ENCODE peak calls at places on chromosomes 13 and 19, in five cellular contexts. J, T, D, L and K are unnamed samples.

GRCh38 chr13:78323848-78324247 is 279.5 kb downstream of the POU4F1 start:
- DNase-seq in T (no peak), J (peak; percentile 21), D (no peak), L (no peak), K (peak; percentile 50)

GRCh38 chr19:38317104-38317612 is 1.4 kb upstream of the YIF1B start:
- DNase-seq in T (no peak), L (no peak), J (no peak), D (no peak), K (no peak)

GRCh38 chr13:23799945-23800344 is 89.3 kb downstream of the MIPEP start:
- DNase-seq in J (no peak), T (no peak), L (no peak), D (no peak), K (no peak)

GRCh38 chr13:101623469-101624209 is 171.2 kb downstream of the ITGBL1 start:
- DNase-seq in D (no peak), J (no peak), T (no peak), L (no peak), K (peak; percentile 59)

GRCh38 chr13:26811636-26812035 is 51.0 kb upstream of the GPR12 start:
- DNase-seq in J (no peak), L (no peak), D (no peak), T (no peak), K (no peak)

GRCh38 chr19:13705928-13706447 is 58.3 kb upstream of the MRI1 start:
- DNase-seq in J (no peak), T (no peak), D (no peak), L (no peak), K (no peak)

GRCh38 chr19:50233308-50233910 is 30.0 kb downstream of the MYH14 start:
- DNase-seq in J (no peak), L (no peak), D (no peak), T (no peak), K (no peak)

GRCh38 chr19:33767898-33768413 is 28.7 kb upstream of the KCTD15 start:
- DNase-seq in L (no peak), D (no peak), T (no peak), J (no peak), K (no peak)

GRCh38 chr19:12722566-12723382 is 958 bp downstream of the TNPO2 start:
- DNase-seq in L (peak; percentile 97), T (peak; percentile 81), D (peak; percentile 99), J (peak; percentile 99), K (peak; percentile 100)

GRCh38 chr19:1081301-1082164 is 13.6 kb downstream of the POLR2E start:
- DNase-seq in L (no peak), J (no peak), D (peak; percentile 52), T (no peak), K (no peak)

GRCh38 chr19:30253581-30253996 is 118.6 kb upstream of the ZNF536 start:
- DNase-seq in L (no peak), J (no peak), D (no peak), T (peak; percentile 19), K (no peak)

GRCh38 chr19:17107546-17108452 is 32.2 kb downstream of the MYO9B start:
- DNase-seq in T (peak; percentile 93), L (peak; percentile 93), J (peak; percentile 91), D (peak; percentile 96), K (peak; percentile 99)

GRCh38 chr13:22594041-22594440 is 586.7 kb upstream of the SGCG start:
- DNase-seq in J (no peak), L (no peak), D (no peak), T (no peak), K (no peak)

GRCh38 chr19:45075215-45076028 is 856 bp downstream of the ZNF296 start:
- DNase-seq in T (no peak), D (peak; percentile 77), L (peak; percentile 73), J (no peak), K (peak; percentile 82)

GRCh38 chr19:4711211-4711610 is 12.4 kb downstream of the DPP9 start:
- DNase-seq in T (no peak), D (no peak), L (no peak), J (no peak), K (no peak)

GRCh38 chr19:6963259-6963852 is 57.9 kb downstream of the MBD3L2B start:
- DNase-seq in L (no peak), T (no peak), D (no peak), J (no peak), K (no peak)

GRCh38 chr19:6416658-6417405 is 7.8 kb downstream of the KHSRP start:
- DNase-seq in D (no peak), L (no peak), T (no peak), J (no peak), K (no peak)

GRCh38 chr19:49468746-49469447 is 5.1 kb upstream of the FLT3LG start:
- DNase-seq in D (peak; percentile 89), J (no peak), T (no peak), L (peak; percentile 76), K (peak; percentile 68)

GRCh38 chr19:18156841-18157464 is 4.0 kb downstream of the PIK3R2 start:
- DNase-seq in L (peak; percentile 79), J (peak; percentile 70), D (peak; percentile 95), T (no peak), K (peak; percentile 97)

GRCh38 chr13:41645313-41645712 is 188.0 kb downstream of the RGCC start:
- DNase-seq in J (peak; percentile 88), T (peak; percentile 84), L (peak; percentile 44), D (no peak), K (peak; percentile 61)

GRCh38 chr13:75480691-75481175 is 1.2 kb downstream of the TBC1D4 start:
- DNase-seq in J (peak; percentile 50), T (no peak), D (peak; percentile 51), L (peak; percentile 45), K (peak; percentile 59)

GRCh38 chr13:45207319-45207718 is 6.5 kb upstream of the KCTD4 start:
- DNase-seq in T (no peak), D (no peak), L (no peak), J (no peak), K (peak; percentile 26)

GRCh38 chr13:26019881-26020535 is 31.8 kb downstream of the SHISA2 start:
- DNase-seq in D (no peak), J (peak; percentile 91), T (peak; percentile 52), L (no peak), K (peak; percentile 43)

GRCh38 chr19:16330368-16330801 is 5.8 kb downstream of the KLF2 start:
- DNase-seq in D (peak; percentile 88), T (no peak), J (peak; percentile 84), L (peak; percentile 75), K (peak; percentile 95)

GRCh38 chr19:35557539-35558399 is 5.7 kb downstream of the ATP4A start:
- DNase-seq in J (peak; percentile 25), D (peak; percentile 70), L (peak; percentile 68), T (no peak), K (no peak)

GRCh38 chr13:43664700-43665191 is 122.0 kb downstream of the ENOX1 start:
- DNase-seq in T (peak; percentile 41), D (no peak), L (no peak), J (peak; percentile 57), K (peak; percentile 21)

GRCh38 chr19:13302521-13303270 is 152.5 kb downstream of the IER2 start:
- DNase-seq in L (no peak), D (no peak), J (no peak), T (no peak), K (no peak)

GRCh38 chr19:29268103-29268502 is 55.2 kb upstream of the UQCRFS1 start:
- DNase-seq in J (no peak), T (no peak), L (no peak), D (no peak), K (no peak)

GRCh38 chr19:41626877-41627276 is at the start of gene CEACAM4:
- DNase-seq in L (no peak), T (no peak), D (peak; percentile 56), J (no peak), K (no peak)
- TF ChIP-seq CTCF in L (no peak), T (no peak), D (no peak), J (no peak), K (no peak)

DNA sequence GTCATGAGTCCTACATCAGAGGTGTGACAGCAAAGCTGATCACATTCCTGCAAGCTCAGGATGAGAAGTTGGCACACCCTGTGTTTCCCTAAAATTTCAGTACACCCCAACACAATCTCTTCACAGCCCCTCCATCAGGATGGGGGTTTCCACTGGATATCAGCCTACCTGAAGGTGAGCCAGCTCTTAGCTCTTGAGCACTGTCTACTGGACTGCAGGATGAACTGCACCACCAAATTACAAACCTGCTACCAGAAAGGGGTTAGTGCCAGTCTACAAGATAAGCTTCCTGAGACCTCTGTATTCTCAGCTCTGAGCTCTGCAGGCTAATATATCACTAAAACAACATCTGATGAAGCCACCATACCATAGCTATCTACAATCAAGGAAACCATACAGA is 1616.2 kb upstream of the SPRY2 start:
- DNase-seq in D (no peak), T (no peak), J (no peak), L (no peak), K (no peak)
- TF ChIP-seq CTCF in D (no peak), T (no peak), J (no peak), L (no peak), K (peak; percentile 8)

GRCh38 chr19:53431399-53432087 is at the start of gene ZNF761:
- DNase-seq in J (peak; percentile 65), D (peak; percentile 95), T (peak; percentile 35), L (peak; percentile 94), K (peak; percentile 92)
- TF ChIP-seq CTCF in J (no peak), D (peak; percentile 60), T (peak; percentile 59), L (peak; percentile 34), K (peak; percentile 39)

GRCh38 chr13:37270206-37271001 is 164.9 kb upstream of the CSNK1A1L start:
- DNase-seq in T (no peak), D (no peak), L (no peak), J (no peak), K (no peak)
- TF ChIP-seq CTCF in T (no peak), D (no peak), L (no peak), J (no peak), K (no peak)

GRCh38 chr13:97945792-97946419 is 7.6 kb upstream of the IPO5 start:
- DNase-seq in T (no peak), D (no peak), L (no peak), J (peak; percentile 48), K (peak; percentile 25)
- TF ChIP-seq CTCF in T (no peak), D (no peak), L (no peak), J (no peak), K (no peak)